ENCODE peak calls at places on chromosome 1, in five cellular contexts. One of them, this sample, is unnamed. For H3K9me3, the result is how much of the 10 kb centered on the place peaks cover.

GRCh38 chr1:3011631-3012510 is 9.4 kb upstream of the ACTRT2 start:
- DNase-seq in mammary epithelial cell: no peak
- DNase-seq in fibroblast of lung: no peak
- DNase-seq in upper lobe of left lung: peak
- DNase-seq in aorta: no peak
- DNase-seq in this sample: no peak

GRCh38 chr1:167219194-167219593 is 1.5 kb upstream of the POU2F1 start:
- DNase-seq in aorta: no peak
- DNase-seq in upper lobe of left lung: no peak
- DNase-seq in fibroblast of lung: no peak
- DNase-seq in mammary epithelial cell: no peak
- DNase-seq in this sample: no peak

GRCh38 chr1:23103001-23103879 is 65.4 kb downstream of the LUZP1 start:
- DNase-seq in mammary epithelial cell: peak
- DNase-seq in fibroblast of lung: no peak
- DNase-seq in aorta: no peak
- DNase-seq in upper lobe of left lung: no peak
- DNase-seq in this sample: peak

GRCh38 chr1:207910678-207911354 is at the start of gene CD34:
- DNase-seq in upper lobe of left lung: peak
- DNase-seq in aorta: peak
- DNase-seq in fibroblast of lung: no peak
- DNase-seq in mammary epithelial cell: no peak
- DNase-seq in this sample: no peak

GRCh38 chr1:216576246-216576645 is 147.0 kb downstream of the ESRRG start:
- DNase-seq in aorta: no peak
- DNase-seq in upper lobe of left lung: no peak
- DNase-seq in fibroblast of lung: no peak
- DNase-seq in mammary epithelial cell: no peak
- DNase-seq in this sample: no peak

GRCh38 chr1:85607126-85607912 is 26.8 kb downstream of the CCN1 start:
- DNase-seq in aorta: no peak
- DNase-seq in upper lobe of left lung: no peak
- DNase-seq in fibroblast of lung: peak
- DNase-seq in mammary epithelial cell: peak
- DNase-seq in this sample: no peak

GRCh38 chr1:235289859-235290739 is 37.9 kb downstream of the ARID4B start:
- DNase-seq in fibroblast of lung: no peak
- DNase-seq in mammary epithelial cell: no peak
- DNase-seq in aorta: no peak
- DNase-seq in upper lobe of left lung: no peak
- DNase-seq in this sample: no peak

GRCh38 chr1:220563564-220563963 is 35.6 kb downstream of the MARK1 start:
- DNase-seq in mammary epithelial cell: no peak
- DNase-seq in fibroblast of lung: no peak
- DNase-seq in upper lobe of left lung: no peak
- DNase-seq in aorta: no peak
- DNase-seq in this sample: no peak

GRCh38 chr1:100469578-100469977 is 68.4 kb upstream of the GPR88 start:
- DNase-seq in mammary epithelial cell: no peak
- DNase-seq in aorta: no peak
- DNase-seq in upper lobe of left lung: no peak
- DNase-seq in fibroblast of lung: no peak
- DNase-seq in this sample: no peak

GRCh38 chr1:180482425-180483275 is 19.7 kb downstream of the ACBD6 start:
- DNase-seq in fibroblast of lung: peak
- DNase-seq in mammary epithelial cell: peak
- DNase-seq in aorta: no peak
- DNase-seq in upper lobe of left lung: no peak
- DNase-seq in this sample: peak

GRCh38 chr1:113057006-113057405 is 16.0 kb upstream of the LRIG2 start:
- DNase-seq in aorta: no peak
- DNase-seq in upper lobe of left lung: no peak
- DNase-seq in fibroblast of lung: no peak
- DNase-seq in mammary epithelial cell: no peak
- DNase-seq in this sample: no peak

GRCh38 chr1:67883069-67883468 is 49.8 kb upstream of the GNG12 start:
- DNase-seq in mammary epithelial cell: peak
- DNase-seq in upper lobe of left lung: no peak
- DNase-seq in aorta: no peak
- DNase-seq in fibroblast of lung: peak
- DNase-seq in this sample: no peak

GRCh38 chr1:39571178-39571483 is 5.5 kb downstream of the PABPC4 start:
- DNase-seq in aorta: no peak
- DNase-seq in fibroblast of lung: no peak
- DNase-seq in mammary epithelial cell: no peak
- DNase-seq in upper lobe of left lung: no peak
- DNase-seq in this sample: no peak

GRCh38 chr1:39573736-39574624 is 2.6 kb downstream of the PABPC4 start:
- DNase-seq in aorta: no peak
- DNase-seq in mammary epithelial cell: peak
- DNase-seq in upper lobe of left lung: no peak
- DNase-seq in fibroblast of lung: peak
- DNase-seq in this sample: no peak

GRCh38 chr1:39573097-39573465 is 3.5 kb downstream of the PABPC4 start:
- DNase-seq in upper lobe of left lung: no peak
- DNase-seq in fibroblast of lung: no peak
- DNase-seq in mammary epithelial cell: no peak
- DNase-seq in aorta: no peak
- DNase-seq in this sample: no peak

GRCh38 chr1:39570477-39571177 is 6.0 kb downstream of the PABPC4 start:
- DNase-seq in mammary epithelial cell: no peak
- DNase-seq in fibroblast of lung: no peak
- DNase-seq in upper lobe of left lung: no peak
- DNase-seq in aorta: no peak
- DNase-seq in this sample: no peak

GRCh38 chr1:39572379-39573096 is 4.1 kb downstream of the PABPC4 start:
- DNase-seq in mammary epithelial cell: no peak
- DNase-seq in upper lobe of left lung: no peak
- DNase-seq in fibroblast of lung: no peak
- DNase-seq in aorta: no peak
- DNase-seq in this sample: no peak
- H3K4me3 ChIP-seq in mammary epithelial cell: no peak
- H3K4me3 ChIP-seq in upper lobe of left lung: no peak
- H3K4me3 ChIP-seq in fibroblast of lung: peak
- H3K4me3 ChIP-seq in aorta: no peak
- H3K4me3 ChIP-seq in this sample: no peak

DNA sequence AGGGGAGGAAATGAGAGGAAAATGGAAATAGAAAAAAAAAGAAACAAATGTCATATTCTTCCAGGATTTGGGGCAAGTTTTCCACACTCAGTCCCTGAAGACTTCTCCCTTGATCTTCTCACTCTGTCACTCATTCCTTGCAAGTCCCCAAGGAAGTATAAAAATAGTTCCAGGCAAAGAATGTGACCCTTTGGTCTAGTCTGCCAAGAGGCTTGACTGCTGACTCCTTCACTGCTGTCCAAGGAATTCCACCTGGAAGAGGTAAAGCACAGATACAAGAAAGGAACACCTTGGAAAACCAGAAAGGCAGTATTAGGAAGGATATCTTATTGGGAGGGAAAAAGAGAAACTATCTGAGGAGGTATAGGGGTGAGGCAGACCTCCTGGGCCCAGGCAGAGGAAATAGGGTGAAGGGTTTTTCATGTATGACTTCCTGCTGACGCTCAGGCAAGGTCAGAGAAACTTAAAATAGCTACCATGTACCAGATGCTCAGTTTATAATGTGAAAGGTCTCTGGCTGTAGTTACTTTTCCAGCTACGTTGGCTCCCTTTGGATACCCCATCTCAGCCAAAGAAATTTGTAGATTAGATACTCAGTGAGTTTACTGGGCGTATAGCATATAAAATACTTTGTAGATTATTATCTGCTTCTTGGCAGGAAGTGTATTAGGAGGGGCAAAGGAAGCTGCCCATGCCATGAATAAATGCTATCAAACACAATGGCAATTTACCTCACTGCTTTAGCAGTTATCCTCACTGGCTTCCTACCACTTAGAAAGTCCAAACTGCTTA is 2.0 kb upstream of the GJA5 start:
- DNase-seq in aorta: no peak
- DNase-seq in upper lobe of left lung: no peak
- DNase-seq in fibroblast of lung: no peak
- DNase-seq in mammary epithelial cell: no peak
- DNase-seq in this sample: peak
- H3K27ac ChIP-seq in aorta: peak
- H3K27ac ChIP-seq in upper lobe of left lung: peak
- H3K27ac ChIP-seq in fibroblast of lung: no peak
- H3K27ac ChIP-seq in mammary epithelial cell: no peak
- H3K27ac ChIP-seq in this sample: peak

DNA sequence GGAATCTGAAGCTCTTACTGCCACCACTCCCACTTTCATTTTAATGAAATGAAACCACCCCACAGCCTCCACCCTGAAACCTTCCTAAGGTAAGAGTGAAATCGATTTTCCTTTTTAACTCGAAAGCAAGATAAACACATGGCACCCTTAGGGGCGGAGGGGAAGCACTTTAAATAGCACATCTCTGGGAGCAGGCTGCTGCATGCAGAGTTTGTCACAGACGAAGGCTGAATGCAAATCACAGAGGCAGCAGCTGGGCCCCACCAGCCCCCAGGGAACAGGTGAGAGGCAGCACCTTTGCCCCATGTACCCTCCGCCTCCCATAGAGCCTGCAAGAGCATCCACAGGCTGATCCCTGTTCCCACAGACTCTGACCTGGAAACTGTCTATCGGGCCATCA is 60.0 kb upstream of the GRIK3 start:
- DNase-seq in fibroblast of lung: no peak
- DNase-seq in mammary epithelial cell: no peak
- DNase-seq in upper lobe of left lung: no peak
- DNase-seq in aorta: no peak
- DNase-seq in this sample: no peak
- H3K9me3 ChIP-seq in fibroblast of lung: under half
- H3K9me3 ChIP-seq in mammary epithelial cell: under half
- H3K9me3 ChIP-seq in upper lobe of left lung: under half
- H3K9me3 ChIP-seq in aorta: under half
- H3K9me3 ChIP-seq in this sample: under half

DNA sequence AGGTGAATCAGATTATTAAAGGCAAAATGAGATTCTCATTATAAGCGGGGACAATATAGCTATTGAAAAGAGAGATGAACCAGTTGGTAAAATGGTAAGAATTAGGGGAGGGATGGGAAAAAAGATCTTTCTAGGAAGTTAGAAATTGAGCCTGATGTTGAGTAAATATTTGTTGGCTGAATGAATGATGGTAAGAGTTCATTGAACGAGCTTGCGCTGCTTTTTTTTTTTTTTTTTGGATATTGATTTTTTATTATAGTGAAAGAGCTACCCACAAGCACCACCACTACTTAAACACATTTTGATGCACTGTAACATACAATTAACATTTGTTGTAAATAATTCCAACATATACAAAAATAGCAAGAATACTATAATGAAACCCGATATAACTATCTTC is 1.1 kb upstream of the GCLM start:
- DNase-seq in aorta: no peak
- DNase-seq in mammary epithelial cell: no peak
- DNase-seq in fibroblast of lung: no peak
- DNase-seq in upper lobe of left lung: no peak
- DNase-seq in this sample: no peak
- H3K4me3 ChIP-seq in aorta: no peak
- H3K4me3 ChIP-seq in mammary epithelial cell: no peak
- H3K4me3 ChIP-seq in fibroblast of lung: peak
- H3K4me3 ChIP-seq in upper lobe of left lung: no peak
- H3K4me3 ChIP-seq in this sample: no peak

DNA sequence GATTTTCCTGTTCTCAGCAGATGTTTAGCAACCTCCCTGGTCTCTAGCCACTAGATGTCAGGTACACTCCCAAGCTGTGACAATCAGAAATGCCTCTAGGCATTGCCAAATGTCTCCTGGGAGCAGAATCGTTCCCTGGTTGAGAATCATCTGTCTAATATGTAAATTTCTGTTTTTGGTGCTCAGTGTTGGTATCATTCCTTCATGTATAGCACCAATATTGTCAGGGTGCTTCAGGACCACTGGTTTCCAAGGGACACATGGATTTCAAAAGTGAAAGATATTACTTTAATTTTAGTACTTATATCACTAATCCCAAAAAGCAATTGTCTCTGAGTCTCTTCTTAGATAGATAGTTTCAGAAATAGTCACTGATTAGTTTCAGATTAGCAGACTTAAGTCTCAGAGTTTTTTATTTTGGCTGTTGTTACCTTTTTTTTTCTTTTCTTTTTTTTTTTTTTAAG is 160.1 kb downstream of the PTPRC start:
- DNase-seq in mammary epithelial cell: no peak
- DNase-seq in upper lobe of left lung: no peak
- DNase-seq in fibroblast of lung: no peak
- DNase-seq in aorta: no peak
- DNase-seq in this sample: no peak
- H3K27ac ChIP-seq in mammary epithelial cell: no peak
- H3K27ac ChIP-seq in upper lobe of left lung: no peak
- H3K27ac ChIP-seq in fibroblast of lung: no peak
- H3K27ac ChIP-seq in aorta: no peak
- H3K27ac ChIP-seq in this sample: no peak

GRCh38 chr1:11860586-11860985 is 1.8 kb upstream of the NPPB start:
- DNase-seq in aorta: no peak
- DNase-seq in upper lobe of left lung: no peak
- DNase-seq in mammary epithelial cell: no peak
- DNase-seq in fibroblast of lung: no peak
- DNase-seq in this sample: no peak
- H3K9me3 ChIP-seq in aorta: under half
- H3K9me3 ChIP-seq in upper lobe of left lung: under half
- H3K9me3 ChIP-seq in mammary epithelial cell: under half
- H3K9me3 ChIP-seq in fibroblast of lung: under half
- H3K9me3 ChIP-seq in this sample: under half

This sample was measured in naive thymus-derived CD4-positive, alpha-beta T cell.